ENCODE peak calls at places on chromosomes 3 and 15, in eight cellular contexts. One of them, this sample, is unnamed.

GRCh38 chr15:99085413-99086326 is 19.2 kb upstream of the SYNM start:
- DNase-seq in activated T-helper 1 cell treated with Interleukin-2 at 50 U/mL for 16 hours: no peak
- DNase-seq in NCI-H1417: no peak
- DNase-seq in BJ: peak; percentile 37
- DNase-seq in germinal center: no peak
- DNase-seq in GM23338: no peak
- DNase-seq in sciatic nerve: peak; percentile 36
- DNase-seq in upper lobe of right lung: no peak
- DNase-seq in this sample: no peak

GRCh38 chr3:127074900-127075360 is 92.0 kb downstream of the PLXNA1 start:
- DNase-seq in upper lobe of right lung: peak; percentile 57
- DNase-seq in NCI-H1417: no peak
- DNase-seq in sciatic nerve: peak; percentile 65
- DNase-seq in GM23338: peak; percentile 57
- DNase-seq in germinal center: peak; percentile 67
- DNase-seq in activated T-helper 1 cell treated with Interleukin-2 at 50 U/mL for 16 hours: no peak
- DNase-seq in BJ: peak; percentile 14
- DNase-seq in this sample: peak; percentile 26

GRCh38 chr3:148881286-148881685 is 16.2 kb downstream of the CPA3 start:
- DNase-seq in GM23338: no peak
- DNase-seq in BJ: no peak
- DNase-seq in activated T-helper 1 cell treated with Interleukin-2 at 50 U/mL for 16 hours: no peak
- DNase-seq in germinal center: no peak
- DNase-seq in NCI-H1417: no peak
- DNase-seq in sciatic nerve: no peak
- DNase-seq in upper lobe of right lung: no peak
- DNase-seq in this sample: no peak

GRCh38 chr15:41474436-41474835 is 19.2 kb upstream of the ITPKA start:
- DNase-seq in NCI-H1417: no peak
- DNase-seq in BJ: no peak
- DNase-seq in activated T-helper 1 cell treated with Interleukin-2 at 50 U/mL for 16 hours: no peak
- DNase-seq in sciatic nerve: no peak
- DNase-seq in GM23338: no peak
- DNase-seq in germinal center: no peak
- DNase-seq in upper lobe of right lung: no peak
- DNase-seq in this sample: no peak

GRCh38 chr3:52670621-52671521 is 14.8 kb downstream of the PBRM1 start:
- DNase-seq in BJ: peak; percentile 100
- DNase-seq in activated T-helper 1 cell treated with Interleukin-2 at 50 U/mL for 16 hours: no peak
- DNase-seq in NCI-H1417: no peak
- DNase-seq in upper lobe of right lung: no peak
- DNase-seq in sciatic nerve: no peak
- DNase-seq in germinal center: no peak
- DNase-seq in GM23338: no peak
- DNase-seq in this sample: no peak

GRCh38 chr3:34675383-34676120 is 877.1 kb downstream of the PDCD6IP start:
- DNase-seq in GM23338: no peak
- DNase-seq in sciatic nerve: no peak
- DNase-seq in germinal center: no peak
- DNase-seq in NCI-H1417: no peak
- DNase-seq in upper lobe of right lung: no peak
- DNase-seq in BJ: no peak
- DNase-seq in activated T-helper 1 cell treated with Interleukin-2 at 50 U/mL for 16 hours: no peak
- DNase-seq in this sample: no peak

GRCh38 chr3:152307829-152308474 is 39.2 kb downstream of the MBNL1 start:
- DNase-seq in germinal center: no peak
- DNase-seq in upper lobe of right lung: no peak
- DNase-seq in activated T-helper 1 cell treated with Interleukin-2 at 50 U/mL for 16 hours: no peak
- DNase-seq in BJ: no peak
- DNase-seq in NCI-H1417: no peak
- DNase-seq in GM23338: peak; percentile 25
- DNase-seq in sciatic nerve: no peak
- DNase-seq in this sample: no peak

GRCh38 chr3:159170436-159171003 is 368.7 kb downstream of the MFSD1 start:
- DNase-seq in upper lobe of right lung: no peak
- DNase-seq in sciatic nerve: no peak
- DNase-seq in GM23338: no peak
- DNase-seq in NCI-H1417: no peak
- DNase-seq in activated T-helper 1 cell treated with Interleukin-2 at 50 U/mL for 16 hours: no peak
- DNase-seq in germinal center: no peak
- DNase-seq in BJ: peak; percentile 33
- DNase-seq in this sample: no peak

GRCh38 chr15:55993804-55994539 is 560 bp upstream of the NEDD4 start:
- DNase-seq in upper lobe of right lung: no peak
- DNase-seq in activated T-helper 1 cell treated with Interleukin-2 at 50 U/mL for 16 hours: no peak
- DNase-seq in sciatic nerve: no peak
- DNase-seq in germinal center: no peak
- DNase-seq in GM23338: peak; percentile 70
- DNase-seq in NCI-H1417: peak; percentile 90
- DNase-seq in BJ: no peak
- DNase-seq in this sample: peak; percentile 33

GRCh38 chr3:114624047-114624445 is 330.2 kb downstream of the TIGIT start:
- DNase-seq in sciatic nerve: no peak
- DNase-seq in NCI-H1417: no peak
- DNase-seq in GM23338: no peak
- DNase-seq in upper lobe of right lung: no peak
- DNase-seq in activated T-helper 1 cell treated with Interleukin-2 at 50 U/mL for 16 hours: no peak
- DNase-seq in germinal center: no peak
- DNase-seq in BJ: no peak
- DNase-seq in this sample: no peak

GRCh38 chr3:51354766-51355615 is 30.1 kb upstream of the MANF start:
- DNase-seq in sciatic nerve: no peak
- DNase-seq in BJ: no peak
- DNase-seq in upper lobe of right lung: no peak
- DNase-seq in NCI-H1417: peak; percentile 3
- DNase-seq in activated T-helper 1 cell treated with Interleukin-2 at 50 U/mL for 16 hours: no peak
- DNase-seq in germinal center: no peak
- DNase-seq in GM23338: no peak
- DNase-seq in this sample: no peak